ENCODE peak calls at places on chromosomes 11 and 22, in five cellular contexts. P, H, B, Y and S are unnamed samples.

GRCh38 chr22:36737776-36738175 is 34.2 kb upstream of the CACNG2 start:
- DNase-seq in P (no peak), H (no peak), B (no peak), Y (no peak), S (no peak)

GRCh38 chr11:91935120-91935519 is 289.5 kb upstream of the FAT3 start:
- DNase-seq in P (no peak), H (no peak), B (no peak), Y (no peak), S (no peak)

GRCh38 chr11:76237914-76238313 is 31.6 kb upstream of the WNT11 start:
- DNase-seq in P (no peak), H (no peak), B (no peak), Y (no peak), S (no peak)

GRCh38 chr22:46045459-46046298 is 68.7 kb upstream of the WNT7B start:
- DNase-seq in P (no peak), H (no peak), B (no peak), Y (no peak), S (no peak)

GRCh38 chr11:86934263-86934932 is 20.8 kb downstream of the FZD4 start:
- DNase-seq in P (no peak), H (no peak), B (peak), Y (no peak), S (no peak)

GRCh38 chr11:66020618-66021357 is 5.5 kb downstream of the CATSPER1 start:
- DNase-seq in P (no peak), H (peak), B (peak), Y (no peak), S (no peak)

GRCh38 chr22:46072030-46072881 is 78.1 kb upstream of the PPARA start:
- DNase-seq in P (no peak), H (no peak), B (peak), Y (no peak), S (no peak)

GRCh38 chr11:118645066-118645715 is 34.3 kb downstream of the TREH start:
- DNase-seq in P (no peak), H (no peak), B (no peak), Y (no peak), S (no peak)

GRCh38 chr11:12677131-12677530 is 2.9 kb downstream of the TEAD1 start:
- DNase-seq in P (no peak), H (no peak), B (peak), Y (no peak), S (no peak)

GRCh38 chr22:42805998-42806481 is 51.0 kb downstream of the ARFGAP3 start:
- DNase-seq in P (no peak), H (no peak), B (peak), Y (no peak), S (no peak)

GRCh38 chr11:119100246-119100959 is 1.2 kb downstream of the DPAGT1 start:
- DNase-seq in P (no peak), H (peak), B (peak), Y (no peak), S (no peak)

GRCh38 chr11:92793189-92793588 is 176.3 kb upstream of the MTNR1B start:
- DNase-seq in P (no peak), H (no peak), B (no peak), Y (no peak), S (no peak)

GRCh38 chr22:46150615-46151423 is 493 bp downstream of the PPARA start:
- DNase-seq in P (peak), H (no peak), B (no peak), Y (no peak), S (peak)

GRCh38 chr11:1293619-1294015 is 15.8 kb downstream of the TOLLIP start:
- DNase-seq in P (no peak), H (no peak), B (no peak), Y (no peak), S (no peak)

GRCh38 chr11:129593098-129593497 is 217.4 kb downstream of the BARX2 start:
- DNase-seq in P (no peak), H (no peak), B (no peak), Y (peak), S (no peak)

GRCh38 chr22:32622004-32622761 is 147.6 kb downstream of the FBXO7 start:
- DNase-seq in P (no peak), H (no peak), B (peak), Y (no peak), S (no peak)

GRCh38 chr11:10858505-10859360 is 880 bp upstream of the ZBED5 start:
- DNase-seq in P (peak), H (peak), B (no peak), Y (no peak), S (peak)

GRCh38 chr11:87322570-87322969 is 284.8 kb downstream of the TMEM135 start:
- DNase-seq in P (no peak), H (no peak), B (no peak), Y (no peak), S (no peak)

GRCh38 chr11:111206472-111206871 is 39.1 kb upstream of the POU2AF2 start:
- DNase-seq in P (no peak), H (no peak), B (peak), Y (peak), S (no peak)

GRCh38 chr22:46564084-46564714 is 26.8 kb upstream of the CELSR1 start:
- DNase-seq in P (no peak), H (no peak), B (no peak), Y (no peak), S (no peak)

GRCh38 chr11:109236188-109236587 is 185.8 kb upstream of the C11orf87 start:
- DNase-seq in P (no peak), H (no peak), B (peak), Y (no peak), S (no peak)

GRCh38 chr11:92347404-92347803 is 122.8 kb downstream of the FAT3 start:
- DNase-seq in P (no peak), H (no peak), B (no peak), Y (no peak), S (no peak)

GRCh38 chr11:110356769-110357671 is 60.6 kb upstream of the RDX start:
- DNase-seq in P (no peak), H (no peak), B (peak), Y (no peak), S (no peak)

GRCh38 chr11:85844439-85845051 is 10.6 kb upstream of the CCDC83 start:
- DNase-seq in P (no peak), H (no peak), B (peak), Y (no peak), S (no peak)

GRCh38 chr11:93921695-93922468 is 71.5 kb upstream of the VSTM5 start:
- DNase-seq in P (no peak), H (peak), B (peak), Y (peak), S (no peak)

GRCh38 chr22:43293259-43293658 is 49.9 kb downstream of the SCUBE1 start:
- DNase-seq in P (no peak), H (no peak), B (no peak), Y (no peak), S (no peak)

GRCh38 chr22:19766235-19766505 is 5.6 kb downstream of the TBX1 start:
- DNase-seq in P (no peak), H (no peak), B (no peak), Y (no peak), S (no peak)

GRCh38 chr11:96014234-96014633 is 90.3 kb upstream of the MTMR2 start:
- DNase-seq in P (no peak), H (peak), B (peak), Y (no peak), S (no peak)

GRCh38 chr11:62804310-62805043 is 763 bp downstream of the NXF1 start:
- DNase-seq in P (no peak), H (no peak), B (peak), Y (no peak), S (no peak)

GRCh38 chr11:130162733-130163132 is 3.2 kb downstream of the ST14 start:
- DNase-seq in P (no peak), H (no peak), B (no peak), Y (no peak), S (no peak)

GRCh38 chr11:121933294-121933693 is 182.7 kb downstream of the BLID start:
- DNase-seq in P (no peak), H (no peak), B (no peak), Y (no peak), S (no peak)

GRCh38 chr11:30825723-30826122 is 239.6 kb upstream of the MPPED2 start:
- DNase-seq in P (no peak), H (no peak), B (no peak), Y (no peak), S (no peak)

GRCh38 chr11:94017446-94017845 is 3.7 kb upstream of the HEPHL1 start:
- DNase-seq in P (no peak), H (no peak), B (peak), Y (no peak), S (no peak)